ENCODE peak calls at places on chromosomes 16 and 17, in four cellular contexts. One of them, this sample, is unnamed.

GRCh38 chr16:82629441-82630027 is 2.8 kb downstream of the CDH13 start:
- DNase-seq in K562: no peak
- DNase-seq in HCT116: no peak
- DNase-seq in GM12878: no peak
- DNase-seq in this sample: no peak

GRCh38 chr17:41417576-41418015 is 6.8 kb downstream of the KRT37 start:
- DNase-seq in GM12878: no peak
- DNase-seq in HCT116: no peak
- DNase-seq in K562: peak
- DNase-seq in this sample: no peak

GRCh38 chr17:74343121-74343520 is 17.1 kb downstream of the KIF19 start:
- DNase-seq in GM12878: no peak
- DNase-seq in K562: no peak
- DNase-seq in HCT116: no peak
- DNase-seq in this sample: no peak

GRCh38 chr16:87860553-87861299 is 8.6 kb downstream of the SLC7A5 start:
- DNase-seq in K562: no peak
- DNase-seq in HCT116: no peak
- DNase-seq in GM12878: no peak
- DNase-seq in this sample: no peak

GRCh38 chr17:75610103-75610984 is 22.7 kb downstream of the MYO15B start:
- DNase-seq in K562: no peak
- DNase-seq in GM12878: no peak
- DNase-seq in HCT116: no peak
- DNase-seq in this sample: no peak

GRCh38 chr17:11319894-11320293 is 78.9 kb downstream of the SHISA6 start:
- DNase-seq in HCT116: no peak
- DNase-seq in GM12878: no peak
- DNase-seq in K562: no peak
- DNase-seq in this sample: no peak

GRCh38 chr16:56238188-56238587 is 46.9 kb downstream of the GNAO1 start:
- DNase-seq in GM12878: no peak
- DNase-seq in HCT116: no peak
- DNase-seq in K562: no peak
- DNase-seq in this sample: no peak

GRCh38 chr16:19883296-19883951 is 1.2 kb downstream of the GPRC5B start:
- DNase-seq in HCT116: no peak
- DNase-seq in K562: peak
- DNase-seq in GM12878: no peak
- DNase-seq in this sample: no peak

GRCh38 chr16:81873843-81874752 is 95.0 kb downstream of the PLCG2 start:
- DNase-seq in GM12878: no peak
- DNase-seq in K562: peak
- DNase-seq in HCT116: peak
- DNase-seq in this sample: peak

GRCh38 chr16:11302977-11303376 is 21.8 kb upstream of the PRM1 start:
- DNase-seq in K562: no peak
- DNase-seq in GM12878: no peak
- DNase-seq in HCT116: no peak
- DNase-seq in this sample: no peak

GRCh38 chr16:83113317-83113716 is 486.5 kb downstream of the CDH13 start:
- DNase-seq in HCT116: no peak
- DNase-seq in K562: no peak
- DNase-seq in GM12878: no peak
- DNase-seq in this sample: peak

GRCh38 chr17:51869387-51869786 is 289.1 kb downstream of the CA10 start:
- DNase-seq in K562: no peak
- DNase-seq in HCT116: no peak
- DNase-seq in GM12878: no peak
- DNase-seq in this sample: peak

GRCh38 chr17:46868689-46869187 is 17.4 kb downstream of the WNT9B start:
- DNase-seq in HCT116: no peak
- DNase-seq in GM12878: no peak
- DNase-seq in K562: no peak
- DNase-seq in this sample: no peak

GRCh38 chr16:77963185-77964044 is 58.9 kb upstream of the CLEC3A start:
- DNase-seq in K562: no peak
- DNase-seq in GM12878: peak
- DNase-seq in HCT116: no peak
- DNase-seq in this sample: peak

GRCh38 chr17:58783380-58783779 is 27.7 kb downstream of the PPM1E start:
- DNase-seq in K562: no peak
- DNase-seq in HCT116: no peak
- DNase-seq in GM12878: no peak
- DNase-seq in this sample: no peak
- TF ChIP-seq JUND in K562: no peak
- TF ChIP-seq JUND in HCT116: no peak
- TF ChIP-seq JUND in GM12878: no peak
- TF ChIP-seq JUND in this sample: no peak

GRCh38 chr16:86714166-86714565 is 135.8 kb downstream of the FOXL1 start:
- DNase-seq in K562: no peak
- DNase-seq in GM12878: no peak
- DNase-seq in HCT116: no peak
- DNase-seq in this sample: no peak
- TF ChIP-seq JUND in K562: no peak
- TF ChIP-seq JUND in GM12878: no peak
- TF ChIP-seq JUND in HCT116: no peak
- TF ChIP-seq JUND in this sample: no peak

GRCh38 chr17:76775021-76775420 is 37.1 kb downstream of the MFSD11 start:
- DNase-seq in HCT116: no peak
- DNase-seq in K562: no peak
- DNase-seq in GM12878: no peak
- DNase-seq in this sample: no peak

DNA sequence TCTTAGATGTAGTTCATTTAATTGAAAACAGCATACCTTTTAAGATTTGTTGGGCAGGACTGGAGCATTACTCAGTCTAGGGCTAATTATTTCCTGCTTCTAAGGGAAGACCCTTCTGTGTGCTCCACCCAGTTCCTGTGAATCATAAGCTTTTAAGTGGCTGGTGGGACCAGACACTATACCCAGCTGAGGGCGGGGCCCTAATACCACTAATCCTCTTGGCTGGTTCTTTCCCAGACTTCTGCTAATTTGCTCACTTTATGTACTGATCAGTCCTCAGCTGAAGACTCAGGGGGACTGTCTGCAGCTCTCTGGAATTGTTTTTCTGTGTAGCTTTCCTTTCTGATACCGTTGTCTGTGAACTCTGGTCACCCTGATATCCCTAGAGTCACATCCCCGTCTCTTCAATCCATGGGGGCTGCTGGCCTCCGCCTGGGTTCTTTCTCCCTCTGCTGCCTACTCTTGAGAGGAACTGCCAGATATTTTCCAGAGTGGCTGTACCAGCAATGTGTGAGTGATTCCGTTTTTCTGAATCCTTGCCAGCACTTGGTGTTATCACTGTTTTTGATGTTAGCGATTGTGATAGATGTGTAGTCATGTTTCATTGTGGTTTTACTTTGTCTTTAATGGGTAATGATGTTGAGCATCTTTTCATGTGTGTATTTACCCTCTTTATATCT is 35.1 kb downstream of the MFSD11 start:
- DNase-seq in K562: no peak
- DNase-seq in GM12878: no peak
- DNase-seq in HCT116: peak
- DNase-seq in this sample: no peak
- TF ChIP-seq JUND in K562: no peak
- TF ChIP-seq JUND in GM12878: no peak
- TF ChIP-seq JUND in HCT116: peak
- TF ChIP-seq JUND in this sample: no peak

GRCh38 chr16:85424260-85425060 is 188.7 kb upstream of the GSE1 start:
- DNase-seq in HCT116: no peak
- DNase-seq in GM12878: no peak
- DNase-seq in K562: no peak
- DNase-seq in this sample: no peak
- TF ChIP-seq JUND in HCT116: no peak
- TF ChIP-seq JUND in GM12878: no peak
- TF ChIP-seq JUND in K562: no peak
- TF ChIP-seq JUND in this sample: no peak

GRCh38 chr16:47916266-47916665 is 239.5 kb downstream of the ABCC12 start:
- DNase-seq in GM12878: no peak
- DNase-seq in HCT116: no peak
- DNase-seq in K562: no peak
- DNase-seq in this sample: peak
- TF ChIP-seq JUND in GM12878: no peak
- TF ChIP-seq JUND in HCT116: no peak
- TF ChIP-seq JUND in K562: no peak
- TF ChIP-seq JUND in this sample: no peak

GRCh38 chr17:28570716-28571254 is 539 bp downstream of the PIGS start:
- DNase-seq in K562: peak
- DNase-seq in HCT116: no peak
- DNase-seq in GM12878: no peak
- DNase-seq in this sample: peak

GRCh38 chr17:28573966-28574480 is 2.7 kb downstream of the ALDOC start:
- DNase-seq in HCT116: no peak
- DNase-seq in K562: no peak
- DNase-seq in GM12878: no peak
- DNase-seq in this sample: no peak

GRCh38 chr17:28571255-28572122 is at the start of gene PIGS:
- DNase-seq in GM12878: peak
- DNase-seq in K562: peak
- DNase-seq in HCT116: peak
- DNase-seq in this sample: peak

GRCh38 chr17:28573521-28573920 is 2.2 kb upstream of the PIGS start:
- DNase-seq in HCT116: no peak
- DNase-seq in K562: no peak
- DNase-seq in GM12878: no peak
- DNase-seq in this sample: no peak

GRCh38 chr17:28572294-28573099 is 1.2 kb upstream of the PIGS start:
- DNase-seq in K562: no peak
- DNase-seq in GM12878: no peak
- DNase-seq in HCT116: no peak
- DNase-seq in this sample: no peak
- TF ChIP-seq JUND in K562: no peak
- TF ChIP-seq JUND in GM12878: no peak
- TF ChIP-seq JUND in HCT116: no peak
- TF ChIP-seq JUND in this sample: no peak